ENCODE peak calls at places on chromosomes 2 and 18, in eight cellular contexts. One of them, this sample, is unnamed.
A peak's percentile ranks its signal among the peaks of the same experiment; 100 is the strongest.

GRCh38 chr2:235567842-235568241 is 74.0 kb downstream of the AGAP1 start:
- DNase-seq in CD8-positive, alpha-beta T cell: no peak
- DNase-seq in A549: no peak
- DNase-seq in H9: no peak
- DNase-seq in esophagus muscularis mucosa: no peak
- DNase-seq in ovary: no peak
- DNase-seq in HAP-1: no peak
- DNase-seq in heart left ventricle: no peak
- DNase-seq in this sample: no peak

GRCh38 chr2:88950010-88950409 is 258.5 kb downstream of the RPIA start:
- DNase-seq in CD8-positive, alpha-beta T cell: no peak
- DNase-seq in A549: peak; percentile 10
- DNase-seq in H9: no peak
- DNase-seq in esophagus muscularis mucosa: no peak
- DNase-seq in ovary: no peak
- DNase-seq in HAP-1: no peak
- DNase-seq in heart left ventricle: no peak
- DNase-seq in this sample: no peak

GRCh38 chr2:127733113-127733815 is 32.0 kb downstream of the SFT2D3 start:
- DNase-seq in CD8-positive, alpha-beta T cell: no peak
- DNase-seq in A549: no peak
- DNase-seq in H9: no peak
- DNase-seq in esophagus muscularis mucosa: no peak
- DNase-seq in ovary: no peak
- DNase-seq in HAP-1: no peak
- DNase-seq in heart left ventricle: no peak
- DNase-seq in this sample: no peak

GRCh38 chr2:181114021-181114420 is 133.6 kb downstream of the UBE2E3 start:
- DNase-seq in CD8-positive, alpha-beta T cell: no peak
- DNase-seq in A549: no peak
- DNase-seq in H9: no peak
- DNase-seq in esophagus muscularis mucosa: no peak
- DNase-seq in ovary: no peak
- DNase-seq in HAP-1: no peak
- DNase-seq in heart left ventricle: no peak
- DNase-seq in this sample: no peak

GRCh38 chr2:70388128-70388527 is 86.3 kb upstream of the FAM136A start:
- DNase-seq in CD8-positive, alpha-beta T cell: no peak
- DNase-seq in A549: no peak
- DNase-seq in H9: no peak
- DNase-seq in esophagus muscularis mucosa: no peak
- DNase-seq in ovary: no peak
- DNase-seq in HAP-1: no peak
- DNase-seq in heart left ventricle: no peak
- DNase-seq in this sample: no peak

GRCh38 chr2:201362396-201362795 is 5.3 kb upstream of the FLACC1 start:
- DNase-seq in CD8-positive, alpha-beta T cell: no peak
- DNase-seq in A549: no peak
- DNase-seq in H9: no peak
- DNase-seq in esophagus muscularis mucosa: no peak
- DNase-seq in ovary: no peak
- DNase-seq in HAP-1: no peak
- DNase-seq in heart left ventricle: no peak
- DNase-seq in this sample: no peak

GRCh38 chr18:63363951-63364350 is 3.1 kb downstream of the KDSR start:
- DNase-seq in CD8-positive, alpha-beta T cell: peak; percentile 31
- DNase-seq in A549: no peak
- DNase-seq in H9: no peak
- DNase-seq in esophagus muscularis mucosa: no peak
- DNase-seq in ovary: no peak
- DNase-seq in HAP-1: no peak
- DNase-seq in heart left ventricle: no peak
- DNase-seq in this sample: no peak

GRCh38 chr2:209431701-209432100 is 7.9 kb downstream of the MAP2 start:
- DNase-seq in CD8-positive, alpha-beta T cell: no peak
- DNase-seq in A549: no peak
- DNase-seq in H9: no peak
- DNase-seq in esophagus muscularis mucosa: no peak
- DNase-seq in ovary: no peak
- DNase-seq in HAP-1: no peak
- DNase-seq in heart left ventricle: no peak
- DNase-seq in this sample: no peak

GRCh38 chr18:70046796-70047195 is 99.1 kb upstream of the CD226 start:
- DNase-seq in CD8-positive, alpha-beta T cell: no peak
- DNase-seq in A549: no peak
- DNase-seq in H9: no peak
- DNase-seq in esophagus muscularis mucosa: no peak
- DNase-seq in ovary: no peak
- DNase-seq in HAP-1: no peak
- DNase-seq in heart left ventricle: no peak
- DNase-seq in this sample: no peak

GRCh38 chr2:224927671-224928173 is 114.5 kb downstream of the DOCK10 start:
- DNase-seq in CD8-positive, alpha-beta T cell: peak; percentile 69
- DNase-seq in A549: no peak
- DNase-seq in H9: no peak
- DNase-seq in esophagus muscularis mucosa: no peak
- DNase-seq in ovary: no peak
- DNase-seq in HAP-1: no peak
- DNase-seq in heart left ventricle: no peak
- DNase-seq in this sample: peak; percentile 32

GRCh38 chr2:98565286-98565860 is 42.9 kb downstream of the COA5 start:
- DNase-seq in CD8-positive, alpha-beta T cell: no peak
- DNase-seq in A549: no peak
- DNase-seq in H9: no peak
- DNase-seq in esophagus muscularis mucosa: no peak
- DNase-seq in ovary: no peak
- DNase-seq in HAP-1: no peak
- DNase-seq in heart left ventricle: no peak
- DNase-seq in this sample: no peak

GRCh38 chr2:29223257-29223656 is 108.0 kb downstream of the CLIP4 start:
- DNase-seq in CD8-positive, alpha-beta T cell: no peak
- DNase-seq in A549: no peak
- DNase-seq in H9: no peak
- DNase-seq in esophagus muscularis mucosa: no peak
- DNase-seq in ovary: peak; percentile 13
- DNase-seq in HAP-1: no peak
- DNase-seq in heart left ventricle: no peak
- DNase-seq in this sample: no peak

GRCh38 chr18:42190643-42191042 is 235.6 kb downstream of the PIK3C3 start:
- DNase-seq in CD8-positive, alpha-beta T cell: no peak
- DNase-seq in A549: no peak
- DNase-seq in H9: no peak
- DNase-seq in esophagus muscularis mucosa: no peak
- DNase-seq in ovary: no peak
- DNase-seq in HAP-1: no peak
- DNase-seq in heart left ventricle: no peak
- DNase-seq in this sample: no peak

GRCh38 chr2:37441055-37441454 is 96.6 kb downstream of the QPCT start:
- DNase-seq in CD8-positive, alpha-beta T cell: no peak
- DNase-seq in A549: no peak
- DNase-seq in H9: no peak
- DNase-seq in esophagus muscularis mucosa: no peak
- DNase-seq in ovary: no peak
- DNase-seq in HAP-1: no peak
- DNase-seq in heart left ventricle: no peak
- DNase-seq in this sample: no peak

GRCh38 chr2:43407826-43408783 is 181.7 kb upstream of the ZFP36L2 start:
- DNase-seq in CD8-positive, alpha-beta T cell: no peak
- DNase-seq in A549: no peak
- DNase-seq in H9: no peak
- DNase-seq in esophagus muscularis mucosa: no peak
- DNase-seq in ovary: no peak
- DNase-seq in HAP-1: no peak
- DNase-seq in heart left ventricle: no peak
- DNase-seq in this sample: no peak

GRCh38 chr18:28854964-28855363 is 678.0 kb upstream of the CDH2 start:
- DNase-seq in CD8-positive, alpha-beta T cell: no peak
- DNase-seq in A549: no peak
- DNase-seq in H9: no peak
- DNase-seq in esophagus muscularis mucosa: no peak
- DNase-seq in ovary: no peak
- DNase-seq in HAP-1: no peak
- DNase-seq in heart left ventricle: no peak
- DNase-seq in this sample: no peak

GRCh38 chr18:55440988-55441387 is 147.0 kb downstream of the TCF4 start:
- DNase-seq in CD8-positive, alpha-beta T cell: no peak
- DNase-seq in A549: no peak
- DNase-seq in H9: no peak
- DNase-seq in esophagus muscularis mucosa: no peak
- DNase-seq in ovary: no peak
- DNase-seq in HAP-1: no peak
- DNase-seq in heart left ventricle: no peak
- DNase-seq in this sample: no peak

GRCh38 chr2:159758686-159759085 is 39.3 kb downstream of the CD302 start:
- DNase-seq in CD8-positive, alpha-beta T cell: no peak
- DNase-seq in A549: peak; percentile 6
- DNase-seq in H9: no peak
- DNase-seq in esophagus muscularis mucosa: no peak
- DNase-seq in ovary: no peak
- DNase-seq in HAP-1: no peak
- DNase-seq in heart left ventricle: no peak
- DNase-seq in this sample: no peak

GRCh38 chr2:102736607-102737409 is 25.0 kb upstream of the TMEM182 start:
- DNase-seq in CD8-positive, alpha-beta T cell: peak; percentile 85
- DNase-seq in A549: peak; percentile 68
- DNase-seq in H9: peak; percentile 85
- DNase-seq in esophagus muscularis mucosa: no peak
- DNase-seq in ovary: peak; percentile 88
- DNase-seq in HAP-1: peak; percentile 89
- DNase-seq in heart left ventricle: peak; percentile 83
- DNase-seq in this sample: peak; percentile 33

GRCh38 chr2:237731663-237732062 is 66.9 kb upstream of the RBM44 start:
- DNase-seq in CD8-positive, alpha-beta T cell: no peak
- DNase-seq in A549: peak; percentile 79
- DNase-seq in H9: no peak
- DNase-seq in esophagus muscularis mucosa: no peak
- DNase-seq in ovary: no peak
- DNase-seq in HAP-1: no peak
- DNase-seq in heart left ventricle: no peak
- DNase-seq in this sample: no peak

GRCh38 chr2:52113338-52113737 is 1081.4 kb upstream of the NRXN1 start:
- DNase-seq in CD8-positive, alpha-beta T cell: no peak
- DNase-seq in A549: no peak
- DNase-seq in H9: no peak
- DNase-seq in esophagus muscularis mucosa: no peak
- DNase-seq in ovary: no peak
- DNase-seq in HAP-1: no peak
- DNase-seq in heart left ventricle: no peak
- DNase-seq in this sample: no peak
- H3K4me1 ChIP-seq in CD8-positive, alpha-beta T cell: no peaks in the 10 kb centered on the region
- H3K4me1 ChIP-seq in A549: no peaks in the 10 kb centered on the region
- H3K4me1 ChIP-seq in H9: no peaks in the 10 kb centered on the region
- H3K4me1 ChIP-seq in esophagus muscularis mucosa: no peaks in the 10 kb centered on the region
- H3K4me1 ChIP-seq in ovary: no peaks in the 10 kb centered on the region
- H3K4me1 ChIP-seq in HAP-1: no peaks in the 10 kb centered on the region
- H3K4me1 ChIP-seq in heart left ventricle: no peaks in the 10 kb centered on the region
- H3K4me1 ChIP-seq in this sample: no peaks in the 10 kb centered on the region

DNA sequence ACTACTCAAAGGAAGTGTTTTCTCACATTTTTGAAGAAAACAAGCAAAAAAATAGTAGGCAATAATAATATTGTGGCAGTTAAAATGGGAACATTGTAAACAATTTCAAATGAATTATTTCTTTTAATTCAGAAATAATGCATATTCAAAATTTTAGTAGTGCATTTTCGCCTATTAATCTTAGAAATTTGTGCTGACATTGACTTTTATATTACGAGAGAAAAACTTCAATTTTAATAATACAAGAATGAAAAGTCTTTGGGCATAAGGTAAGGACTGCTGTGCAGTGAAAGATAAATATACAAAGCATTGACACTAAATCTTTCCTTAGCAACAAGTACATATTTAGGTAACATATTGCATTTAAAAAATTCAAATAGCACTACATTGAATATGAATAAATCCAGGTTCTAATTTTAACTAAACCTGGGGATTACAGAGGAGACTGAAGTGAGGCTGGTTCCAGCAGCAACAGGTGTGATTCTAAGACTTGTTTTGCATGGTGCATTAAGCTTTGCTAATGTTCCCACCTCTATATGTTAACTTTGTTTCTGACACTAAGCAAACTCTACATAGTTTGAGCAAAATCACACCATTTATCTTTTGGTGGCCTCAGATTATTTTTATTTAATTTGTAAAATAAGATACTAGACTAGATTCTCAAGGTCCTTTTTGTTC is 40.5 kb downstream of the CALCRL start:
- DNase-seq in CD8-positive, alpha-beta T cell: no peak
- DNase-seq in A549: no peak
- DNase-seq in H9: no peak
- DNase-seq in esophagus muscularis mucosa: no peak
- DNase-seq in ovary: no peak
- DNase-seq in HAP-1: no peak
- DNase-seq in heart left ventricle: no peak
- DNase-seq in this sample: no peak
- H3K4me1 ChIP-seq in CD8-positive, alpha-beta T cell: no peaks in the 10 kb centered on the region
- H3K4me1 ChIP-seq in A549: peaks cover 9% of the 10 kb centered on the region
- H3K4me1 ChIP-seq in H9: peaks cover 7% of the 10 kb centered on the region
- H3K4me1 ChIP-seq in esophagus muscularis mucosa: no peaks in the 10 kb centered on the region
- H3K4me1 ChIP-seq in ovary: peaks cover 9% of the 10 kb centered on the region
- H3K4me1 ChIP-seq in HAP-1: peaks cover 18% of the 10 kb centered on the region
- H3K4me1 ChIP-seq in heart left ventricle: no peaks in the 10 kb centered on the region
- H3K4me1 ChIP-seq in this sample: peaks cover 15% of the 10 kb centered on the region

DNA sequence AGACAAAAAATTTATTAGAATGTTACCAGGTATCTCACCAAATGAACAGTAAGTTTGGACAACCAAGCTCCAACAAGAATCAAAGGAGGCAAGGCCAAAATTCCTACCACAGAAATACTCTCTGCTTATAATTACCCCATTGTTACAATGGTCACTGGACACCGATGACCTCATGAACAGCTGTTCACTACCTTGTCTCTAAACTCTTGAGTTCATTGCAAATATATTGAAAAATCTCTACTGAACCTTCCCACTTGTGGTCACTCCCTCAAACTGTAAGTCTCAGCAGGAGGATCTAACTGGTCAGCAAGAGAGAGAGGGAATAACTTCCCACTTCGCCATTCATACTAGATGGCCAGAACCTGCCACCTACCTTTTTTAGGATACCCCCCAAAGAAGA is 50.0 kb downstream of the ERBB4 start:
- DNase-seq in CD8-positive, alpha-beta T cell: no peak
- DNase-seq in A549: no peak
- DNase-seq in H9: no peak
- DNase-seq in esophagus muscularis mucosa: no peak
- DNase-seq in ovary: no peak
- DNase-seq in HAP-1: no peak
- DNase-seq in heart left ventricle: no peak
- DNase-seq in this sample: no peak
- H3K4me1 ChIP-seq in CD8-positive, alpha-beta T cell: no peaks in the 10 kb centered on the region
- H3K4me1 ChIP-seq in A549: no peaks in the 10 kb centered on the region
- H3K4me1 ChIP-seq in H9: no peaks in the 10 kb centered on the region
- H3K4me1 ChIP-seq in esophagus muscularis mucosa: no peaks in the 10 kb centered on the region
- H3K4me1 ChIP-seq in ovary: no peaks in the 10 kb centered on the region
- H3K4me1 ChIP-seq in HAP-1: no peaks in the 10 kb centered on the region
- H3K4me1 ChIP-seq in heart left ventricle: no peaks in the 10 kb centered on the region
- H3K4me1 ChIP-seq in this sample: no peaks in the 10 kb centered on the region

DNA sequence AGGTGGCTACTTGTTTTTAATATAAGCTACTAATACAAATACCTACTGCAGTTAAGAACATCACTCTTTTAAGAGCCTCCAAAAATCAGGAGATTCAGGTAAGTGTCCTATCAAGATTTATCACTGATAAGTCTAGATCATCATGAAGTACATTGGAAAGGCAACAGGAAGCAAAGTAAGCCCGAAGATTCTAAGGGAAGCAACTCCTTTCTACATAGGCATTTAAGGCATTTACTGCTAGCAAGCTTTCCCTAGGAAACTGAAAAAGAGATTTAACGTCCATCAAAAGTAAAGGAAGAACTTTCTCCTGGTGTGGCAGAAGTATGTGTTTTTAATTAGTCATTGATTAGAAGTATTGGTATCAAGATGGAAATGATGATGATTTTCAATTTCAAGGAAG is 3.7 kb downstream of the STK17B start:
- DNase-seq in CD8-positive, alpha-beta T cell: no peak
- DNase-seq in A549: no peak
- DNase-seq in H9: no peak
- DNase-seq in esophagus muscularis mucosa: no peak
- DNase-seq in ovary: no peak
- DNase-seq in HAP-1: no peak
- DNase-seq in heart left ventricle: no peak
- DNase-seq in this sample: no peak
- H3K4me1 ChIP-seq in CD8-positive, alpha-beta T cell: peaks cover 33% of the 10 kb centered on the region
- H3K4me1 ChIP-seq in A549: peaks cover 32% of the 10 kb centered on the region
- H3K4me1 ChIP-seq in H9: peaks cover 5% of the 10 kb centered on the region
- H3K4me1 ChIP-seq in esophagus muscularis mucosa: peaks cover 27% of the 10 kb centered on the region
- H3K4me1 ChIP-seq in ovary: no peaks in the 10 kb centered on the region
- H3K4me1 ChIP-seq in HAP-1: peaks cover 10% of the 10 kb centered on the region
- H3K4me1 ChIP-seq in heart left ventricle: peaks cover 9% of the 10 kb centered on the region
- H3K4me1 ChIP-seq in this sample: peaks cover 28% of the 10 kb centered on the region